ENCODE peak calls at places on chromosomes 11 and 22, in ten cellular contexts. V is MCF 10A, F is fibroblast of lung, C is GM23338, J is AG09309, S is Calu3, W is neural crest cell, Q is neural progenitor cell, A is GM12865, K is lung. D is an unnamed sample.

GRCh38 chr11:103175461-103176129 is 66.4 kb downstream of the DYNC2H1 start:
- DNase-seq in F (no peak), A (no peak), C (no peak), S (no peak), K (no peak), V (no peak), Q (no peak), W (no peak), J (no peak), D (no peak)

GRCh38 chr11:13487661-13488030 is 8.2 kb downstream of the PTH start:
- DNase-seq in J (no peak), W (no peak), F (no peak), K (no peak), V (peak), Q (peak), A (peak), S (peak), C (peak), D (no peak)

GRCh38 chr22:46465348-46465725 is 72.1 kb downstream of the CELSR1 start:
- DNase-seq in Q (no peak), C (no peak), F (no peak), S (no peak), V (no peak), J (no peak), K (peak), A (no peak), W (no peak), D (no peak)

GRCh38 chr11:11604340-11604992 is 17.3 kb downstream of the GALNT18 start:
- DNase-seq in Q (no peak), V (no peak), S (no peak), K (peak), A (no peak), C (no peak), F (no peak), J (no peak), W (no peak), D (no peak)

GRCh38 chr11:126129681-126130671 is 67.3 kb upstream of the CDON start:
- DNase-seq in Q (no peak), C (no peak), W (no peak), K (no peak), S (no peak), F (no peak), V (no peak), A (no peak), J (no peak), D (no peak)

GRCh38 chr11:104327864-104328513 is 164.0 kb upstream of the PDGFD start:
- DNase-seq in S (no peak), W (no peak), V (no peak), K (no peak), F (no peak), A (no peak), Q (no peak), C (no peak), J (no peak), D (no peak)

GRCh38 chr11:115083129-115083823 is 404.9 kb downstream of the NXPE2 start:
- DNase-seq in V (no peak), Q (no peak), A (no peak), J (no peak), F (no peak), K (no peak), C (no peak), W (no peak), S (no peak), D (no peak)

GRCh38 chr11:23554002-23554401 is 693.7 kb upstream of the CCDC179 start:
- DNase-seq in C (peak), S (no peak), Q (no peak), J (no peak), K (no peak), F (no peak), W (no peak), A (no peak), V (peak), D (no peak)

GRCh38 chr11:104380358-104380757 is 216.4 kb upstream of the PDGFD start:
- DNase-seq in J (no peak), C (no peak), A (no peak), Q (no peak), V (no peak), F (peak), K (no peak), W (no peak), S (no peak), D (no peak)

GRCh38 chr22:23158516-23159286 is 13.4 kb downstream of the RAB36 start:
- DNase-seq in S (no peak), Q (no peak), V (no peak), F (no peak), W (no peak), A (no peak), J (no peak), C (no peak), K (no peak), D (no peak)

GRCh38 chr11:119029340-119030028 is 1.2 kb downstream of the SLC37A4 start:
- DNase-seq in C (no peak), S (peak), W (no peak), A (peak), Q (peak), F (no peak), V (no peak), K (no peak), J (no peak), D (peak)

GRCh38 chr22:30327864-30328345 is 1.2 kb upstream of the TBC1D10A start:
- DNase-seq in W (no peak), S (peak), C (peak), Q (peak), A (no peak), J (no peak), K (no peak), F (no peak), V (peak), D (no peak)

DNA sequence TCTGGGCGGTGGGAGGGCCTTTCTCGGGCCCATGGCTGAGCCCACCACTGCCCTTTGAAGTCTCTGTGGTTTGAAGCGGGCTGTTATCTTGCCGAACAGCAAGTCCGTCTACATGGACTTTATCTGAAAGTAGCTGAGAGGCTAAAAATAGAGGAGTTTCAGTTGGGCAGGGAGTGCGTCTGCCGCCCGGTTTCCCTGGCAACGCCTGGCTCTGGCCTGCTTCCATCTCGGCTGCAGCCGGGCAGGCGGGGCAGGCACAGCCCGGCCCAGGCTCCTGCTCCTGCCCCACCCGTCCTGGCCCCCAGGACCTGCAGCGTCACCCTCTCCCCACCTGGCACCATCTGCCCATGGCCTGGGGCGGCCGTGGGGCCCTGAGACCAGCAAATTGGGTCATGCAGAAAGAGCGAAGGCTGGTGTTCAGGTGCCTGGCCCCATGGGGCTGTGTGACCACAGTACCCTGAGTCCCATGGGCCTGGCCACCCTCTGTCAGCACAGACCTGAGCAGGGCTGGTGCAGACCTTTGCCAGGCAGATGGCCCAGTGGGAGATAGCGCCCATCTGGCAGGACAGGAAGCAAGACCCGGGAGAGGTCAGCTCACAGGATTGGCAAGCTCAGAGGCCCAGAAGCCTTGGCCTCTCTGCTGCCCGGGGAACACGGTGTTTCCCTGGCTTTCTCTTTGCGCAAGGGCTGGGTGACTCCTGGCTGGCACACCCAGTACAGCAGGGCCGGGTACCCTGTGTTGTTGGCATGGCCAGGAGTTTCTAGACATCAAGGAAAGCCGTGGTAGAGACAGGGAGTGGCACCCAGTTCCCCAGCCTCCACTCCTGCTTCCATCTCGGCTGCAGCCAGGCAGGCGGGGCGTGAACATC is 79.1 kb upstream of the KCNQ1OT1 start:
- DNase-seq in C (no peak), A (peak), Q (no peak), V (peak), J (no peak), W (peak), F (peak), K (peak), S (peak), D (no peak)
- TF ChIP-seq CTCF in C (no peak), A (no peak), Q (no peak), V (peak), J (no peak), W (no peak), F (no peak), K (no peak), S (no peak), D (no peak)

GRCh38 chr11:65541093-65542010 is 16.5 kb downstream of the SCYL1 start:
- DNase-seq in V (no peak), C (no peak), F (no peak), K (no peak), S (no peak), Q (no peak), J (no peak), A (no peak), W (no peak), D (no peak)
- TF ChIP-seq CTCF in V (no peak), C (no peak), F (no peak), K (no peak), S (no peak), Q (no peak), J (no peak), A (no peak), W (no peak), D (no peak)

GRCh38 chr11:63920870-63921417 is 4.0 kb upstream of the RCOR2 start:
- DNase-seq in Q (peak), A (peak), J (no peak), W (no peak), K (no peak), V (no peak), C (peak), F (no peak), S (no peak), D (peak)
- TF ChIP-seq CTCF in Q (peak), A (peak), J (peak), W (peak), K (no peak), V (no peak), C (peak), F (peak), S (no peak), D (peak)

DNA sequence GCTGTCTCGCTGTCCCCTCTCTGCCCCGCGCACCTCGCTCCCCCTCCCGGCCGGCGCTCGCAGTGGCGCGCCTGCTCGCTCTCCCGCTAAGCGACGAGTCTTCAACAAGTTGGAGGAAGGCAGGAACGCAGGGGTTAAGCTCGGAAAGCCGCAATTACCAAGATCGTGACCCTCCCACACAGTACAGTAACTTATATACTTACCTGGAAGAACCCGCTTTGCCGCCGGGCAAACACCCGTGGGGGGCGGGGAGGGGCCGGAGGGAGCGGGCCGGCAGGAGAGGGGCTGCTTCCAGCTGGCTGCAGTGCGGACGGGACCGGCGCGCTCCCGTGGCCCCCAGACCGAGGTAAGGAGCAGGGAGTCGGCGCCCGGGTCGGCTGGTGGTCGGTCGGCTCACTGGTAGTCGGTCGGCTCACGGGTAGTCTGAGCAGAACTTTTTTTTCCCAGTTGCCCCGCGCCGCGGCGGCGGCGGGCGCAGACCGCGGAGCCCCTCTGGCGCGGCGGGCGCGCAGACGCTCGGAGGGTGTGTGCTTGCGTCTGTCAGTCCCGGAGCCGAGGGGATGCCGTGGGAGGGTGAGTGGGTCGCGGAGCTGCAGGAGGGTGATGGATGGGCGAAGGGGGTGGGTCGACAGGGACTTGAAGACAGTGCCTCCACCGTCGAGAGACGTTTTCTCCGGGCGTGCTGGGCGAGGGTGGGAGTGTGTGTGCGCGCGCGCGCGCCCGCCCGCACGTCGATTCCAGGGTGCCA is 101.2 kb upstream of the HSD17B12 start:
- DNase-seq in Q (peak), V (peak), K (no peak), C (peak), W (no peak), S (peak), F (peak), A (peak), J (no peak), D (peak)
- TF ChIP-seq CTCF in Q (peak), V (no peak), K (no peak), C (peak), W (peak), S (peak), F (peak), A (peak), J (peak), D (peak)

GRCh38 chr11:73330569-73331093 is 22.6 kb downstream of the ARHGEF17 start:
- DNase-seq in J (no peak), F (peak), Q (peak), K (no peak), S (no peak), W (no peak), C (peak), A (no peak), V (peak), D (peak)
- TF ChIP-seq CTCF in J (peak), F (peak), Q (peak), K (no peak), S (no peak), W (peak), C (peak), A (no peak), V (no peak), D (no peak)

GRCh38 chr22:20115691-20116375 is at the start of gene RANBP1:
- DNase-seq in C (peak), K (no peak), W (no peak), S (no peak), A (no peak), F (no peak), V (no peak), Q (peak), J (no peak), D (no peak)

GRCh38 chr22:20117656-20118571 is 888 bp upstream of the TRMT2A start:
- DNase-seq in C (peak), F (peak), W (no peak), Q (peak), K (no peak), A (peak), S (peak), J (no peak), V (peak), D (peak)

GRCh38 chr22:20118572-20119020 is 1.6 kb upstream of the TRMT2A start:
- DNase-seq in F (no peak), J (no peak), A (no peak), W (no peak), Q (peak), V (no peak), K (no peak), S (no peak), C (no peak), D (peak)

GRCh38 chr22:20116376-20116950 is 559 bp downstream of the RANBP1 start:
- DNase-seq in Q (peak), J (no peak), K (no peak), S (no peak), F (no peak), A (no peak), W (no peak), C (peak), V (no peak), D (peak)

DNA sequence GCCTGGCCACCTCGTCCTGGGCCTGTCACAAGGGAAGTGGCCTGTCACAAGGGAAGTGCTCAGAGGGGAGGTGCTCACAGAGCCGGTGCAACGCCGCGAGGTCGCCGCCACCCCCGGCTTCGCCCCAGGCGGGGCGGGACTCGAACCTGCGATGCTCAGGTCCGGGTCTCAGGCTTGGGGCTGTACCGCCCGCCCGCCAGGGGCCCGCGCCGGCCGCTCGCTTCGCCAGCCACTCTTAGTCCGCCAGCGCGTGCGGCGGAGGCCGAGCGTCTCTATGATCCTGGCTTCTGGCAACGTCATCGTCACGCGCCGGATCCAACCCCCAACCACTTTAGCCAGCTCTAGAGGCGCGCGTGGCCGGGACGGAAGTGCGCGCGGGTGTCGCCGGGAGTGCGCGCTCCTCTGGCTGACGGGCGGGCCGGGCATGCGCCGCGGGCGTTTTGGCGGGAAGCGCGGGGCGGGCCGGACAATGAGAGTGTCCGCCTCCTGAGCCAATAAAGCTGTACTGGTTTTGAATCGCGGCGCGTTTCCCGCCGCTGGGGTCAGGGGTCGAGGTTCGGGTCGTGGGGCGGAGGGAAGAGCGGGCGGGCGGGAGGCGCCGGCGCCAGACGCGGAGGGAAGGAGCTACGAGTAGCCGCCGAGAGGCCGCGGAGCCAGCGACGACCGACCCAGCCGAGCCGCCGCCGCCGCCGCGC is at the start of gene TRMT2A:
- DNase-seq in Q (peak), V (peak), F (peak), W (peak), J (peak), K (peak), S (peak), C (peak), A (peak), D (peak)
- TF ChIP-seq CTCF in Q (peak), V (no peak), F (no peak), W (peak), J (no peak), K (no peak), S (no peak), C (no peak), A (no peak), D (no peak)

GRCh38 chr11:70555092-70555491 is 156.8 kb downstream of the CTTN start:
- DNase-seq in Q (peak), C (no peak), K (no peak), W (no peak), V (no peak), J (no peak), A (no peak), F (no peak), S (no peak), D (no peak)
- TF ChIP-seq CTCF in Q (no peak), C (no peak), K (no peak), W (no peak), V (no peak), J (no peak), A (no peak), F (no peak), S (no peak), D (no peak)

DNA sequence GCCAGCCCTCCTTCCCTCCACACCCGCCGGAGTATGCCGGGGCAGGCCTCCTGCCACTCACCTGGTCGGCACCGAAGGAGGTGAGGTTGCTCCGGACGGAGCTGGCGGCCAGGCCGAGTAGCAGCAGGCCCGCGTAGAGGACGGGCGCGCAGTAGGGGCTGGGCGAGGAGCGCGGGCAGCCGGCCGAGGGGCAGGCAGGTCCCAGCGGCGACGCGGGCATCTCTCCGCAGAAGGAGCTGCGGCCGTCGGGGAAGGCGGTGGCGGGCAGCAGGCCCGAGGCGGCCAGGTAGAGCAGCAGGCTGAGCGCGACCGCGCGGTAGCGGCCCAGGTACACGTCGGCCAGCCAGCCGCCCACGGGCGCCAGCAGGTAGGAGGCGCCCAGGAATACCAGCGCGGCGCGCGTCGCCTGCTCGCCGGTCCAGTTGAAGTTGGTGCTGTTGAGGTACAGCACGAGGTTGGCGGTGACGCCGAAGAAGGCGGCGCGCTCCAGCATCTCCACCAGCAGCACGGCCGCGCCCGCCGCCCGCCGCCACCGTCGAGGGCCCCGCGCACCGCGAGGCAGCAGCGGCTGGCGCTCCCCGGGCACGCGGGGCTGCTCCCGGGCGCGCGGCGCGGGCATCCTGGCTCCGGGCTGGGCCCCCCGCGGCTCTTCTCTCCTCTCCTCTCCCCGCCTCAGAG is 904 bp downstream of the SLC15A3 start:
- DNase-seq in C (peak), A (peak), S (no peak), Q (peak), V (no peak), F (no peak), K (no peak), W (no peak), J (no peak), D (peak)
- TF ChIP-seq CTCF in C (no peak), A (no peak), S (no peak), Q (no peak), V (no peak), F (no peak), K (no peak), W (no peak), J (no peak), D (no peak)

DNA sequence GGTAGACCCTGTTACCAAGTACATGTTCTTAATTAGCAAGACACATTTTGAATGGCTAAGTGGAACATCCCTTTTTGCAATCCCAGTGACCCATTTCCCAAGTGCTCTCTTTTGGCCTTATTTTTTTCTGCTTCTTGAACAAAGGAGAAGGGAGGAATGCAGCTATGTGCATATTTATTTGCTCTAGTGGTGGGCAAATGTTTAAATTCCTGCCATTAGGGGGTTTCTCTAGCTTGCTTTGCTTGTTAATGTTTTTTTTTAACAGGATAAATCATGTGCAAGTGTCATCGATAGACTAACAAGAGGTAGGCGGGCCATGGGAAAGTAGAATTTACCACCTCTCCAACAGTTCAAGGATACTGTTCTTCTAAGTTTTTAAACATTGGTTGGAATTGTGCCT is 135.6 kb downstream of the COMMD9 start:
- DNase-seq in C (peak), W (no peak), V (no peak), K (no peak), Q (no peak), F (no peak), S (no peak), A (no peak), J (no peak), D (no peak)
- TF ChIP-seq CTCF in C (peak), W (no peak), V (no peak), K (no peak), Q (no peak), F (no peak), S (no peak), A (no peak), J (no peak), D (no peak)

D was measured in nephron progenitor cell.